ENCODE peak calls at places on chromosomes 13 and 19, in four cellular contexts. N is stimulated activated naive CD8-positive, alpha-beta T cell treated with anti-CD3 and anti-CD28 coated beads, Interleukin-15, Interleukin-2, amounts not matched to agents 100 U/mL and 50 U/mL, for 24 hours; V is fibroblast of villous mesenchyme; S is activated CD4-positive, alpha-beta T cell treated with anti-CD3 and anti-CD28 coated beads for 24 hours. O is an unnamed sample.

GRCh38 chr13:90906554-90906953 is 440.9 kb upstream of the MIR17HG start:
- DNase-seq in V (no peak), S (no peak), N (no peak), O (no peak)

GRCh38 chr13:110746443-110746842 is 32.9 kb downstream of the ING1 start:
- DNase-seq in S (no peak), V (peak), N (no peak), O (no peak)

GRCh38 chr13:40586886-40587285 is 79.6 kb downstream of the FOXO1 start:
- DNase-seq in N (no peak), S (no peak), V (no peak), O (no peak)

GRCh38 chr13:22161871-22162270 is 491.0 kb downstream of the FGF9 start:
- DNase-seq in V (no peak), S (no peak), N (no peak), O (no peak)

GRCh38 chr19:10768369-10768768 is 50.5 kb downstream of the DNM2 start:
- DNase-seq in N (no peak), S (no peak), V (no peak), O (no peak)

GRCh38 chr13:109541081-109541480 is 245.3 kb downstream of the IRS2 start:
- DNase-seq in N (no peak), S (no peak), V (peak), O (no peak)

GRCh38 chr13:58087566-58087965 is 456.0 kb downstream of the PCDH17 start:
- DNase-seq in V (no peak), N (no peak), S (no peak), O (no peak)

GRCh38 chr13:33494596-33495214 is 209.2 kb upstream of the STARD13 start:
- DNase-seq in S (no peak), N (no peak), V (peak), O (peak)

GRCh38 chr13:65889368-65889767 is 1340.8 kb downstream of the PCDH9 start:
- DNase-seq in S (no peak), N (no peak), V (no peak), O (no peak)

GRCh38 chr19:3708207-3708931 is at the start of gene TJP3:
- DNase-seq in S (no peak), V (no peak), N (no peak), O (no peak)